ENCODE peak calls at places on chromosomes 2 and 18, in ten cellular contexts. R is foreskin fibroblast, A is RWPE1, E is cardiac muscle cell, G is stomach, C is lower lobe of right lung, Z is heart left ventricle, L is HFFc6, X is fibroblast of villous mesenchyme, P is glutamatergic neuron. I is an unnamed sample.

GRCh38 chr18:12420831-12421421 is 13.2 kb downstream of the PRELID3A start:
- DNase-seq in R (no peak), A (no peak), E (peak), G (no peak), C (no peak), Z (no peak), L (no peak), X (no peak), P (peak), I (peak)

GRCh38 chr18:37529296-37529695 is 36.3 kb downstream of the CELF4 start:
- DNase-seq in R (no peak), A (no peak), E (no peak), G (no peak), C (no peak), Z (peak), L (no peak), X (no peak), P (no peak), I (no peak)

GRCh38 chr2:130987519-130988425 is 105.5 kb downstream of the FAM168B start:
- DNase-seq in R (no peak), A (no peak), E (no peak), G (no peak), C (no peak), Z (no peak), L (no peak), X (no peak), P (no peak), I (no peak)

GRCh38 chr2:9311488-9311887 is 104.9 kb downstream of the ASAP2 start:
- DNase-seq in R (peak), A (peak), E (no peak), G (no peak), C (no peak), Z (peak), L (peak), X (peak), P (no peak), I (no peak)

GRCh38 chr2:50126845-50127244 is 905.1 kb downstream of the NRXN1 start:
- DNase-seq in R (no peak), A (no peak), E (no peak), G (no peak), C (no peak), Z (no peak), L (no peak), X (no peak), P (no peak), I (no peak)

GRCh38 chr18:9549405-9549804 is 65.0 kb downstream of the PPP4R1 start:
- DNase-seq in R (no peak), A (no peak), E (no peak), G (no peak), C (no peak), Z (no peak), L (no peak), X (no peak), P (no peak), I (no peak)

GRCh38 chr2:100630473-100630977 is 67.7 kb downstream of the PDCL3 start:
- DNase-seq in R (no peak), A (no peak), E (no peak), G (no peak), C (no peak), Z (no peak), L (no peak), X (no peak), P (no peak), I (no peak)

GRCh38 chr2:158741631-158742030 is 53.5 kb upstream of the DAPL1 start:
- DNase-seq in R (no peak), A (no peak), E (peak), G (no peak), C (no peak), Z (no peak), L (no peak), X (no peak), P (no peak), I (no peak)

GRCh38 chr2:98507940-98508689 is 63.5 kb downstream of the INPP4A start:
- DNase-seq in R (no peak), A (no peak), E (peak), G (no peak), C (peak), Z (peak), L (no peak), X (no peak), P (no peak), I (no peak)

GRCh38 chr2:108971661-108972566 is 17.1 kb downstream of the EDAR start:
- DNase-seq in R (peak), A (peak), E (no peak), G (peak), C (no peak), Z (peak), L (peak), X (no peak), P (no peak), I (no peak)

GRCh38 chr2:130385709-130386108 is 29.9 kb downstream of the PTPN18 start:
- DNase-seq in R (no peak), A (no peak), E (no peak), G (no peak), C (no peak), Z (no peak), L (no peak), X (no peak), P (no peak), I (no peak)

GRCh38 chr18:48854780-48855179 is 96.0 kb downstream of the SMAD7 start:
- DNase-seq in R (no peak), A (no peak), E (no peak), G (no peak), C (no peak), Z (peak), L (no peak), X (peak), P (no peak), I (no peak)

GRCh38 chr2:235446082-235446481 is 47.8 kb upstream of the AGAP1 start:
- DNase-seq in R (no peak), A (no peak), E (no peak), G (no peak), C (no peak), Z (no peak), L (no peak), X (no peak), P (no peak), I (no peak)

GRCh38 chr2:172427990-172428840 is 829 bp downstream of the ITGA6 start:
- DNase-seq in R (no peak), A (peak), E (peak), G (peak), C (peak), Z (peak), L (no peak), X (peak), P (peak), I (peak)
- TF ChIP-seq CTCF in R (no peak), A (no peak), E (peak), G (no peak), C (no peak), Z (no peak), L (no peak), X (no peak), P (no peak), I (no peak)

GRCh38 chr2:120913972-120914838 is 178.5 kb downstream of the GLI2 start:
- DNase-seq in R (no peak), A (no peak), E (no peak), G (no peak), C (no peak), Z (peak), L (no peak), X (no peak), P (no peak), I (no peak)

GRCh38 chr2:120915670-120916069 is 180.0 kb downstream of the GLI2 start:
- DNase-seq in R (no peak), A (no peak), E (no peak), G (no peak), C (peak), Z (no peak), L (no peak), X (no peak), P (no peak), I (no peak)

GRCh38 chr2:120916446-120916845 is 180.8 kb downstream of the GLI2 start:
- DNase-seq in R (no peak), A (no peak), E (no peak), G (no peak), C (peak), Z (no peak), L (no peak), X (no peak), P (no peak), I (no peak)

GRCh38 chr2:120912101-120912985 is 176.7 kb downstream of the GLI2 start:
- DNase-seq in R (peak), A (peak), E (no peak), G (peak), C (peak), Z (peak), L (no peak), X (peak), P (no peak), I (no peak)

DNA sequence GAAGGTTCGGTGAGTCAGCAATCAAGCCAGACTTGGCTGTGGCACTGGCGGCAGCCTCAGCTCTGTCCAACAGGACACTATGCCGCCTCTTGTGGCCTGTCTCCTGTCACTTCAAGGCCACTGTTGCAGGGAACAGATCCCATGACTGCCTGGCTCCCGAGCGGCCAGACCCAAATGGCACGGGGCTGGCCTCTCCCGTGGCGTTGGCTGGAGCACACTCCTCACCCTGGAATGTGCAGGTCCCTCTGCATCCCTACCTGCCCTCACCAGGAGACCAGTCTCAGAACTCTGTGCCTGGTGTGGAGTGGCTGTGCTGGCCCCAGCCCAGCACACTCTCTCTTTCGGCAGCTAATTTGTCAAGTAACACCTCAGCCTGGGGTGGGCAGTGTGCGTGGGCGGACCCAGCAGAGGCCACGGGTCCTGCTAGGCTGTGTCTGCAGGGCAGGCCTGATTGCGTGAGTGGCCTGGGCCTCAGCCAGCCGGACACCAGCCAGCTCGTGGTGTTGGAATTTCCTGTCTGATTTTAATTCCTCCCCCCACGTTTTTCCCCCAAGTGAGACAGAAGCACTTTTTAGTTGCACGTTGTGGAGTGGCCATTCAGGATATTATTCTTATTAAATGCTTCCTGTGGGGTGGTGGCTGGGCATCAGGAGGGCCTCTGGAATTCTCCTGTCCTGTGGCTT is 179.3 kb downstream of the GLI2 start:
- DNase-seq in R (peak), A (peak), E (peak), G (peak), C (peak), Z (peak), L (peak), X (peak), P (no peak), I (no peak)
- TF ChIP-seq CTCF in R (no peak), A (no peak), E (no peak), G (no peak), C (no peak), Z (peak), L (peak), X (no peak), P (no peak), I (no peak)

GRCh38 chr2:64931536-64932326 is 57.5 kb upstream of the SLC1A4 start:
- DNase-seq in R (no peak), A (no peak), E (no peak), G (no peak), C (no peak), Z (no peak), L (no peak), X (no peak), P (no peak), I (no peak)

GRCh38 chr2:64936809-64937208 is 52.4 kb upstream of the SLC1A4 start:
- DNase-seq in R (no peak), A (no peak), E (no peak), G (no peak), C (no peak), Z (no peak), L (no peak), X (no peak), P (no peak), I (no peak)

GRCh38 chr2:64932327-64933216 is 56.6 kb upstream of the SLC1A4 start:
- DNase-seq in R (no peak), A (no peak), E (no peak), G (no peak), C (no peak), Z (no peak), L (no peak), X (no peak), P (no peak), I (no peak)

GRCh38 chr2:64937341-64938230 is 51.6 kb upstream of the SLC1A4 start:
- DNase-seq in R (no peak), A (no peak), E (no peak), G (no peak), C (peak), Z (no peak), L (no peak), X (no peak), P (no peak), I (no peak)

GRCh38 chr2:64934530-64934929 is 54.7 kb upstream of the SLC1A4 start:
- DNase-seq in R (no peak), A (no peak), E (no peak), G (no peak), C (no peak), Z (no peak), L (no peak), X (no peak), P (no peak), I (no peak)
- TF ChIP-seq CTCF in R (no peak), A (no peak), E (no peak), G (no peak), C (no peak), Z (no peak), L (no peak), X (no peak), P (no peak), I (no peak)

GRCh38 chr18:7349181-7349837 is 118.4 kb downstream of the LRRC30 start:
- DNase-seq in R (no peak), A (no peak), E (no peak), G (no peak), C (no peak), Z (no peak), L (no peak), X (no peak), P (no peak), I (no peak)
- TF ChIP-seq CTCF in R (no peak), A (no peak), E (no peak), G (no peak), C (no peak), Z (no peak), L (no peak), X (no peak), P (no peak), I (no peak)

DNA sequence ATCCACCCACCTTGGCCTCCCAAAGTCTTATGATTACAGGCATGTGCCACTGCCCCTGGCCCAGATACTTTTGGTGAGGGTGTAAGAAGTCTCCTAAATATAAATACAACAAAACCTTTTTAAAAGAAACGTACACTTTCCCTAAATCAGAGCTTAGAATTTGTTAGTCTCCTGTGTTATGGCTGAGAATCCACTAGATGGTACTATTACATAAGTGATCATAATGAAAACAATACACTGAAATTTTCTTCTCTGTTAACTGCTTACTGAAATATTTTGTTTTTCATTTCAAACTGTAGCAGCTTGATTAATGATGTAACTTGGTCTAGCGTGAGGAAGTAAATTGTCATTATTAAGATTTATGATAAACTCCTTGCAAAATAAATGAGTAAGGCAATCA is 74.8 kb upstream of the FAM98A start:
- DNase-seq in R (no peak), A (peak), E (no peak), G (no peak), C (no peak), Z (no peak), L (no peak), X (peak), P (no peak), I (no peak)
- TF ChIP-seq CTCF in R (peak), A (peak), E (no peak), G (peak), C (peak), Z (peak), L (peak), X (peak), P (no peak), I (peak)

GRCh38 chr2:164479460-164479859 is 141.8 kb downstream of the GRB14 start:
- DNase-seq in R (peak), A (no peak), E (peak), G (no peak), C (no peak), Z (no peak), L (no peak), X (peak), P (peak), I (peak)
- TF ChIP-seq CTCF in R (peak), A (peak), E (peak), G (no peak), C (peak), Z (peak), L (peak), X (peak), P (no peak), I (peak)

GRCh38 chr2:53268086-53268485 is 499.5 kb upstream of the CHAC2 start:
- DNase-seq in R (no peak), A (no peak), E (no peak), G (no peak), C (no peak), Z (no peak), L (no peak), X (no peak), P (no peak), I (no peak)
- TF ChIP-seq CTCF in R (no peak), A (no peak), E (no peak), G (no peak), C (no peak), Z (no peak), L (peak), X (no peak), P (no peak), I (no peak)

GRCh38 chr2:88829607-88830463 is 138.4 kb downstream of the RPIA start:
- DNase-seq in R (no peak), A (no peak), E (no peak), G (no peak), C (no peak), Z (no peak), L (no peak), X (no peak), P (no peak), I (no peak)

GRCh38 chr2:88832992-88833389 is 141.5 kb downstream of the RPIA start:
- DNase-seq in R (no peak), A (no peak), E (no peak), G (no peak), C (no peak), Z (no peak), L (no peak), X (no peak), P (no peak), I (no peak)

GRCh38 chr2:88832256-88832991 is 141.0 kb downstream of the RPIA start:
- DNase-seq in R (no peak), A (no peak), E (no peak), G (no peak), C (no peak), Z (no peak), L (no peak), X (no peak), P (no peak), I (no peak)

GRCh38 chr2:88831071-88831791 is 139.8 kb downstream of the RPIA start:
- DNase-seq in R (no peak), A (no peak), E (no peak), G (no peak), C (no peak), Z (no peak), L (no peak), X (no peak), P (no peak), I (no peak)

DNA sequence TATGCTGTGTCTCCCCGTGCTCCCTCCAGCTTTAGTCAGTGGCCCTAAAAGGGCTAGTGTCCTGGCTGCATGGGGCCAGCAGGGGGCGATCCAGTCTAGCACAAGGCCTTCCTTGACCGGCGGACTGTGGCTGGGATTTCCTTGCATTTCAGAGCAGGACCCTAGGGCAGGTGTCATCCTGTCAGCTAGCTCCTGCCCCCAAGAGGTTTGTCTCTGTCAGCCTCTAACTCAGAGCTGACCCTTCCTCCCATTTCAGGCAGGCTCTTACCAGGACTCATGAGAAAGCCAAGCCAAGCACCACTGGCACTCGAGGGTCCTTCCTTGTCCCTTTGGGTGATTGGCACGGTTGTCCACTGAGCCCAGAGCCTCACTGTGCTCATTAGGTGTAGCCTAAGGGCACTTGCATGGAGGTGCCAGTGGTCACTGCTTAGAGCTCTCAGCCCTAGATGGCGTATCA is 140.3 kb downstream of the RPIA start:
- DNase-seq in R (peak), A (no peak), E (peak), G (peak), C (peak), Z (no peak), L (no peak), X (peak), P (peak), I (no peak)
- TF ChIP-seq CTCF in R (peak), A (no peak), E (peak), G (peak), C (peak), Z (peak), L (peak), X (peak), P (peak), I (peak)